ENCODE peak calls at places on chromosomes 16 and 17, in six cellular contexts. W, G, P, X, C and S are unnamed samples.

GRCh38 chr17:8965394-8966168 is at the start of gene PIK3R5:
- DNase-seq in W (peak; percentile 50), G (peak; percentile 72), P (peak; percentile 65), X (peak; percentile 78), C (peak; percentile 82), S (peak; percentile 86)

GRCh38 chr17:929547-929946 is 50.0 kb downstream of the NXN start:
- DNase-seq in W (no peak), G (no peak), P (no peak), X (no peak), C (no peak), S (no peak)

GRCh38 chr17:60677308-60678117 is at the start of gene BCAS3:
- DNase-seq in W (peak; percentile 97), G (peak; percentile 98), P (peak; percentile 97), X (peak; percentile 94), C (peak; percentile 97), S (peak; percentile 98)

GRCh38 chr16:23255000-23255399 is 47.1 kb upstream of the SCNN1B start:
- DNase-seq in W (no peak), G (no peak), P (no peak), X (no peak), C (no peak), S (no peak)

GRCh38 chr16:23595246-23595950 is 718 bp downstream of the NDUFAB1 start:
- DNase-seq in W (no peak), G (no peak), P (no peak), X (no peak), C (no peak), S (no peak)

GRCh38 chr17:6648181-6648580 is 3.2 kb downstream of the MED31 start:
- DNase-seq in W (no peak), G (no peak), P (no peak), X (no peak), C (no peak), S (no peak)

GRCh38 chr17:2215616-2216364 is 87.8 kb downstream of the SMG6 start:
- DNase-seq in W (peak; percentile 79), G (peak; percentile 86), P (peak; percentile 57), X (no peak), C (peak; percentile 63), S (peak; percentile 74)

GRCh38 chr17:40074871-40075215 is 12.1 kb downstream of the THRA start:
- DNase-seq in W (no peak), G (no peak), P (no peak), X (no peak), C (no peak), S (no peak)

GRCh38 chr16:83508295-83508694 is 299.5 kb upstream of the HSBP1 start:
- DNase-seq in W (no peak), G (no peak), P (no peak), X (no peak), C (no peak), S (no peak)

GRCh38 chr17:28585891-28586290 is 9.2 kb upstream of the ALDOC start:
- DNase-seq in W (no peak), G (no peak), P (no peak), X (no peak), C (no peak), S (no peak)

GRCh38 chr16:11315499-11315898 is 29.8 kb upstream of the RMI2 start:
- DNase-seq in W (no peak), G (no peak), P (no peak), X (no peak), C (no peak), S (no peak)

GRCh38 chr16:74521691-74522090 is 85.2 kb downstream of the GLG1 start:
- DNase-seq in W (no peak), G (no peak), P (no peak), X (no peak), C (no peak), S (no peak)

GRCh38 chr16:29961127-29961478 is 776 bp upstream of the TMEM219 start:
- DNase-seq in W (no peak), G (no peak), P (no peak), X (no peak), C (no peak), S (no peak)

GRCh38 chr16:17512636-17513220 is 42.0 kb upstream of the XYLT1 start:
- DNase-seq in W (no peak), G (no peak), P (no peak), X (no peak), C (no peak), S (no peak)

GRCh38 chr16:54862529-54862928 is 68.1 kb upstream of the IRX5 start:
- DNase-seq in W (no peak), G (no peak), P (no peak), X (no peak), C (no peak), S (no peak)

GRCh38 chr16:74107795-74108610 is 188.6 kb upstream of the PSMD7 start:
- DNase-seq in W (no peak), G (no peak), P (peak; percentile 69), X (peak; percentile 16), C (peak; percentile 47), S (no peak)

GRCh38 chr16:66036162-66036561 is 330.3 kb upstream of the CDH5 start:
- DNase-seq in W (no peak), G (no peak), P (no peak), X (no peak), C (no peak), S (no peak)

GRCh38 chr17:67942810-67943209 is 53.5 kb downstream of the C17orf58 start:
- DNase-seq in W (no peak), G (no peak), P (no peak), X (no peak), C (no peak), S (no peak)

GRCh38 chr17:55463600-55463999 is 42.0 kb upstream of the MMD start:
- DNase-seq in W (no peak), G (no peak), P (no peak), X (no peak), C (no peak), S (no peak)

GRCh38 chr16:77618011-77618410 is 104.3 kb upstream of the NUDT7 start:
- DNase-seq in W (no peak), G (no peak), P (no peak), X (no peak), C (no peak), S (no peak)

GRCh38 chr17:70169707-70170597 is 620 bp downstream of the KCNJ2 start:
- DNase-seq in W (peak; percentile 21), G (no peak), P (no peak), X (no peak), C (no peak), S (no peak)

GRCh38 chr16:76193851-76194620 is 83.2 kb upstream of the CNTNAP4 start:
- DNase-seq in W (no peak), G (no peak), P (no peak), X (no peak), C (no peak), S (no peak)